ENCODE peak calls at places on chromosome 12, in five cellular contexts. A, R, D, V and E are unnamed samples.

GRCh38 chr12:111451649-111452129 is 46.0 kb downstream of the SH2B3 start:
- DNase-seq in D (peak; percentile 23), V (peak; percentile 71), R (no peak), A (peak; percentile 59), E (peak; percentile 54)

GRCh38 chr12:29253916-29254625 is 105.0 kb downstream of the FAR2 start:
- DNase-seq in A (no peak), D (no peak), R (no peak), V (no peak), E (no peak)

GRCh38 chr12:24770334-24770733 is 178.6 kb downstream of the BCAT1 start:
- DNase-seq in R (no peak), V (peak; percentile 30), D (no peak), A (peak; percentile 36), E (no peak)

GRCh38 chr12:95150501-95150900 is 66.8 kb downstream of the FGD6 start:
- DNase-seq in A (no peak), R (no peak), D (no peak), V (no peak), E (no peak)

GRCh38 chr12:7156259-7157197 is 26.4 kb downstream of the CLSTN3 start:
- DNase-seq in A (no peak), D (no peak), R (no peak), V (no peak), E (no peak)

GRCh38 chr12:122726056-122726558 is 4.5 kb downstream of the HCAR1 start:
- DNase-seq in D (no peak), V (no peak), A (no peak), R (peak; percentile 45), E (peak; percentile 92)

GRCh38 chr12:110366474-110367208 is 36.9 kb downstream of the ANAPC7 start:
- DNase-seq in A (no peak), D (no peak), R (no peak), V (peak; percentile 65), E (no peak)

GRCh38 chr12:33488036-33488435 is 48.4 kb upstream of the SYT10 start:
- DNase-seq in R (no peak), V (no peak), D (no peak), A (no peak), E (no peak)

GRCh38 chr12:42002563-42002962 is 142.1 kb downstream of the GXYLT1 start:
- DNase-seq in A (no peak), D (no peak), V (no peak), R (no peak), E (no peak)

GRCh38 chr12:68225576-68226476 is at the start of gene IL26:
- DNase-seq in V (no peak), D (no peak), A (no peak), R (no peak), E (no peak)

GRCh38 chr12:104670439-104671406 is 214.0 kb downstream of the CHST11 start:
- DNase-seq in V (peak; percentile 43), A (no peak), R (no peak), D (no peak), E (no peak)

GRCh38 chr12:77591959-77592358 is 238.7 kb upstream of the NAV3 start:
- DNase-seq in V (no peak), R (peak; percentile 33), A (no peak), D (peak; percentile 42), E (peak; percentile 28)

GRCh38 chr12:101829639-101830390 is 944 bp downstream of the GNPTAB start:
- DNase-seq in A (no peak), R (peak; percentile 37), D (no peak), V (peak; percentile 25), E (peak; percentile 21)

GRCh38 chr12:106841471-106842302 is 67.2 kb downstream of the RIC8B start:
- DNase-seq in R (no peak), V (peak; percentile 75), D (peak; percentile 38), A (peak; percentile 45), E (peak; percentile 43)

GRCh38 chr12:132559652-132560420 is 50.5 kb downstream of the LRCOL1 start:
- DNase-seq in D (no peak), V (peak; percentile 38), A (peak; percentile 36), R (peak; percentile 69), E (peak; percentile 55)

GRCh38 chr12:47247418-47247817 is 167.7 kb upstream of the AMIGO2 start:
- DNase-seq in D (no peak), R (no peak), A (no peak), V (no peak), E (no peak)

GRCh38 chr12:66459944-66460482 is 157.7 kb downstream of the HELB start:
- DNase-seq in A (no peak), R (no peak), V (no peak), D (no peak), E (no peak)

GRCh38 chr12:32897688-32898573 is 1.4 kb upstream of the PKP2 start:
- DNase-seq in A (no peak), R (no peak), D (no peak), V (no peak), E (no peak)

GRCh38 chr12:108967869-108968540 is 52.9 kb downstream of the SVOP start:
- DNase-seq in R (no peak), A (no peak), D (no peak), V (peak; percentile 9), E (peak; percentile 63)

GRCh38 chr12:105226219-105226618 is 9.8 kb downstream of the APPL2 start:
- DNase-seq in R (no peak), A (peak; percentile 97), D (no peak), V (peak; percentile 84), E (peak; percentile 28)

GRCh38 chr12:93198086-93198485 is 179.6 kb upstream of the NUDT4 start:
- DNase-seq in D (no peak), R (no peak), V (peak; percentile 69), A (peak; percentile 88), E (no peak)

GRCh38 chr12:86712425-86712843 is 456.2 kb upstream of the MGAT4C start:
- DNase-seq in D (no peak), A (peak; percentile 99), V (peak; percentile 98), R (no peak), E (peak; percentile 85)

GRCh38 chr12:54300267-54300731 is 516 bp downstream of the NFE2 start:
- DNase-seq in A (no peak), R (peak; percentile 31), D (no peak), V (no peak), E (no peak)

GRCh38 chr12:54298904-54299303 is 1.9 kb downstream of the NFE2 start:
- DNase-seq in D (no peak), A (no peak), R (no peak), V (no peak), E (no peak)

GRCh38 chr12:54299515-54300266 is 1.1 kb downstream of the NFE2 start:
- DNase-seq in A (no peak), R (no peak), D (no peak), V (no peak), E (no peak)

GRCh38 chr12:54301428-54302045 is 722 bp upstream of the NFE2 start:
- DNase-seq in V (no peak), A (no peak), D (no peak), R (peak; percentile 73), E (peak; percentile 75)

DNA sequence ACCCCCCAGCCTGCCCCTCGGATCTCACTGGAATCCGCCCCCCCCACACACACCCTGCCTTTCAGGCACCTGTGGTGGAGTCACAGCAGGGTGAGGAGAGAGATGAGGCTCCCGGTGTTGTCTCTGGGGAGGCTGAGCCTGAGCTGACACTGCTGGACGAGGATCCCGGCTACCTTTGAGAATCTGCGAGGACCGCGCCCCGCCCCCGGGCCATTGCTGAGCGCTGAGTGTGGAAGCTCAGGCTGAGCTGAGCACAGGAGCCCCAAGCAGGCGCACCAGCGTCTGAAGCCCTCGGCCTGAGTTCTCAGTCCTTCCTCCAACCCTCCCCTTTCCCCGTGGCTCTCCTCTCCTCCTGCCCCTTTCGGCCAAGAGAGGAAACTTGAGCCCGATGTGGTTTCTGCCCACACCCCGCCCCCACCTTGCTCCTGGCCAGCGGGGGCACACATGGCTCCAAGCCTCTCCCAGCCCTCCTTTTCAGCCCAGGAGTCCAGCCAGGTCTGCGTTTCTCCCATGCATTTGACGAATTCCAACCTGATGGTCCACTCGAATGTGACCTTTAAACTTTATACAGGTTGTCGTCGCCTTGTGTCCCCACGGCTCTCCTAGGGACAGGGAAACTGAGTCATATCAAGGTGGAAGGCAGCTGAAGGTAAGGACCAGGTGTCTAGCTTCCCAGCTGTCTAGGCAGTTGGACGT is at the start of gene NFE2:
- DNase-seq in D (peak; percentile 66), A (peak; percentile 77), R (peak; percentile 93), V (peak; percentile 78), E (peak; percentile 97)
- H3K18ac ChIP-seq in D (peak within 1 kb of the TSS; percentile 84), A (no peak within 1 kb of the TSS), R (peak within 1 kb of the TSS; percentile 48), V (no peak within 1 kb of the TSS), E (peak within 1 kb of the TSS; percentile 19)

DNA sequence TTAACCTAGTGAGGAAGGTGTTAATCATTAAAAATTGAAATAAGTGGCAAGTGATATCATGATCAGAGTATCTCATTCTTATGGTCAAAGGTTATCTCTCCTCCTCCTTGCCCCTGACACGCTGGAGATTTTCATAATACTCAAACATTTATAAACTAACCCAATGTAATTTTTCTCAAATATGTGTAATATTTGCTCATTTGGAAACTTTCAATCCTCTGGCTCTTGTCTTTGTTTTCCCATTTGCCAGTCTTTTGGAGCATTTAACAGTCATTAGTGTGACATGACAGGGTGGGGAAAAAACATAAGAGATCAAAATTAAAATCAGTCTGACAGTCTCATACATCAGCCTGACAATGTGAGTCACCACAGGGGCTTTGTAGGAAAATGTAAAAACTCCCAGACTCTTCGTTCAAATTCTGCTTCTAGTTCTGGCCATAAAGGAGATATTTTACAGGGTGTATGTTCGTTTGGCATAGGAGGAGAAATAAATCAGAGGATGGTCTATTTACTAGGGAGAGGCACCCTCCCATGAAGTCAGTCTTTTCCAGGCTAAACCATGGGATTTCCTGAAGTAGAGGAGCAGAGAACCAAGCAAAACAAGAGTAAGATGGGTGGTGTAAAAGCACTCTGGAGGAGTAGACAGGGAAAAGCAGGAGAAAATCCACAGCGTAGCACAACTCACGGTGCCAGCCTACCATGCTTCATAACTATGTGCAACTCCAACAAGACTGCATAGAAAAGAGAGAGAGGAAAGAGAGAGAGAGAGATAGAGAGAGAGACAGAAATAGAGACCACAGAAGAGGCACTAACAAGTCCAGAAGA is 369.2 kb upstream of the PDE3A start:
- DNase-seq in D (no peak), R (no peak), V (peak; percentile 14), A (no peak), E (no peak)
- H2BK5ac ChIP-seq in D (no peak overlapping the region), R (no peak overlapping the region), V (no peak overlapping the region), A (no peak overlapping the region), E (no peak overlapping the region)

GRCh38 chr12:64006211-64006610 is 161.7 kb downstream of the SRGAP1 start:
- DNase-seq in D (no peak), A (peak; percentile 70), R (no peak), V (peak; percentile 84), E (peak; percentile 95)
- H3K9ac ChIP-seq in D (no peak overlapping the region), A (peak overlapping the region; percentile 34), R (no peak overlapping the region), V (no peak overlapping the region), E (no peak overlapping the region)

GRCh38 chr12:8676651-8677050 is 14.0 kb upstream of the MFAP5 start:
- DNase-seq in A (no peak), V (no peak), D (no peak), R (no peak), E (no peak)

GRCh38 chr12:8681129-8681902 is 16.5 kb upstream of the RIMKLB start:
- DNase-seq in D (no peak), R (peak; percentile 77), V (no peak), A (peak; percentile 43), E (peak; percentile 94)

GRCh38 chr12:8677362-8677761 is 14.7 kb upstream of the MFAP5 start:
- DNase-seq in R (no peak), A (no peak), V (no peak), D (no peak), E (no peak)

GRCh38 chr12:8678661-8679111 is 16.1 kb upstream of the MFAP5 start:
- DNase-seq in R (no peak), D (no peak), V (no peak), A (no peak), E (peak; percentile 59)

DNA sequence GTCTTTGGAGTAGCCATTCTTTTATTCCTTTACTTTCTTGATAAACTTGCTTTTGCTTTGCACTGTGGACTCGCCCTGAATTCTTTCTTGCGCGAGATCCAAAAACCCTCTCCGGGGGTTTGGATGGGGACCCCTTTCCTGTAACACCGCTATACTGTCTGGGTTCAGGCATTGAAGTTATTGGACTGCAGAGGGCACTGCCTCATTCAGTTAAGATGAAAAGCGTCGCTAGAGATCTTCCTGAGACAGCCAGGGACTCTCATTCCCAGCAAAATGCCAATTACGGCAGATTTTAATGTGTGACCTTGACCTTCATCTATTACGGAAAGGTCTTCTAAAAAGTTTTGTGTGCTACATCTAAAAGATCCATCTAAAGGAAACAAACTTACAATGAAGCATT is 17.3 kb upstream of the RIMKLB start:
- DNase-seq in D (no peak), R (no peak), A (no peak), V (no peak), E (peak; percentile 42)
- H3K18ac ChIP-seq in D (no peak overlapping the region), R (no peak overlapping the region), A (no peak overlapping the region), V (no peak overlapping the region), E (no peak overlapping the region)